ENCODE peak calls at places on chromosomes 13 and 19, in five cellular contexts. O is foreskin keratinocyte; V is stimulated activated CD4-positive, alpha-beta T cell treated with anti-CD3 and anti-CD28 coated beads, TNF-alpha, amount 100 ng/mL, for 24 hours; E is RCC 7860; C is HFFc6. M is an unnamed sample.

GRCh38 chr13:31009166-31009565 is 76.7 kb downstream of the TEX26 start:
- DNase-seq in E (peak; percentile 29), C (no peak), V (no peak), O (peak; percentile 78), M (peak; percentile 39)

GRCh38 chr19:3506384-3507340 is 551 bp downstream of the FZR1 start:
- DNase-seq in V (no peak), C (no peak), O (no peak), E (no peak), M (no peak)

GRCh38 chr19:50705422-50706019 is 14.1 kb downstream of the SHANK1 start:
- DNase-seq in E (peak; percentile 45), V (no peak), C (peak; percentile 80), O (peak; percentile 45), M (no peak)

GRCh38 chr13:75825161-75825560 is 189.0 kb downstream of the LMO7 start:
- DNase-seq in E (no peak), O (no peak), C (no peak), V (no peak), M (no peak)

GRCh38 chr13:110517505-110518149 is 43.9 kb downstream of the RAB20 start:
- DNase-seq in E (no peak), O (no peak), C (no peak), V (no peak), M (no peak)

GRCh38 chr13:112225429-112226090 is 150.6 kb upstream of the SPACA7 start:
- DNase-seq in E (no peak), V (no peak), O (no peak), C (no peak), M (no peak)

GRCh38 chr19:29760752-29761502 is 45.9 kb upstream of the C19orf12 start:
- DNase-seq in O (no peak), V (no peak), E (no peak), C (no peak), M (no peak)

GRCh38 chr19:53881482-53882390 is at the start of gene PRKCG:
- DNase-seq in O (no peak), E (no peak), C (no peak), V (no peak), M (no peak)

GRCh38 chr13:47332149-47332548 is 435.3 kb upstream of the HTR2A start:
- DNase-seq in O (peak; percentile 27), E (peak; percentile 42), C (peak; percentile 42), V (no peak), M (no peak)

GRCh38 chr13:26320766-26321165 is 66.8 kb downstream of the CDK8 start:
- DNase-seq in C (no peak), E (no peak), V (no peak), O (no peak), M (no peak)

GRCh38 chr19:37994823-37995130 is 87.8 kb downstream of the SIPA1L3 start:
- DNase-seq in V (no peak), C (no peak), O (no peak), E (no peak), M (no peak)

GRCh38 chr13:98996046-98996445 is 18.2 kb upstream of the DOCK9 start:
- DNase-seq in O (no peak), C (no peak), V (no peak), E (no peak), M (no peak)

GRCh38 chr13:32911506-32911905 is 104.7 kb upstream of the KL start:
- DNase-seq in V (no peak), O (peak; percentile 66), E (peak; percentile 44), C (peak; percentile 62), M (no peak)

GRCh38 chr13:20974981-20975585 is 72.5 kb upstream of the XPO4 start:
- DNase-seq in E (no peak), C (no peak), V (no peak), O (no peak), M (no peak)

GRCh38 chr13:97855570-97855970 is 97.9 kb upstream of the IPO5 start:
- DNase-seq in C (peak; percentile 66), V (no peak), E (peak; percentile 35), O (peak; percentile 49), M (no peak)

GRCh38 chr19:38196948-38197656 is 26.9 kb downstream of the DPF1 start:
- DNase-seq in E (no peak), C (no peak), O (no peak), V (no peak), M (no peak)

GRCh38 chr13:109667754-109668360 is 118.5 kb downstream of the IRS2 start:
- DNase-seq in V (no peak), O (peak; percentile 38), E (no peak), C (no peak), M (no peak)

GRCh38 chr19:38310279-38310670 is 5.5 kb downstream of the YIF1B start:
- DNase-seq in O (no peak), E (no peak), V (no peak), C (no peak), M (no peak)

M was measured in epithelial cell of prostate.